ENCODE peak calls at places on chromosome 1, in eight cellular contexts. H is sciatic nerve; D is activated T-cell treated with anti-CD3 and anti-CD28 coated beads, Interleukin-2, amount 50 U/mL, for 72 hours; A is PC-3; M is heart right ventricle; I is pancreas; L is gastroesophageal sphincter; R is upper lobe of left lung. C is an unnamed sample.

GRCh38 chr1:58290685-58291372 is 255.7 kb downstream of the OMA1 start:
- ATAC-seq in H (no peak), D (no peak), A (no peak), M (peak), I (peak), L (no peak), R (no peak), C (no peak)

GRCh38 chr1:3111616-3112021 is 42.6 kb downstream of the PRDM16 start:
- ATAC-seq in H (no peak), D (no peak), A (no peak), M (peak), I (no peak), L (no peak), R (no peak), C (no peak)

GRCh38 chr1:195908121-195908520 is 700.1 kb downstream of the KCNT2 start:
- ATAC-seq in H (no peak), D (no peak), A (peak), M (no peak), I (no peak), L (no peak), R (no peak), C (no peak)

GRCh38 chr1:227445092-227445674 is 118.2 kb upstream of the ZNF678 start:
- ATAC-seq in H (no peak), D (no peak), A (no peak), M (no peak), I (no peak), L (no peak), R (no peak), C (no peak)

GRCh38 chr1:228340686-228341449 is 65.8 kb downstream of the TRIM11 start:
- ATAC-seq in H (no peak), D (no peak), A (peak), M (no peak), I (peak), L (no peak), R (no peak), C (no peak)

GRCh38 chr1:3714284-3714741 is 37.9 kb upstream of the CCDC27 start:
- ATAC-seq in H (no peak), D (no peak), A (no peak), M (peak), I (no peak), L (no peak), R (no peak), C (no peak)

GRCh38 chr1:87942165-87942564 is 613.5 kb downstream of the LMO4 start:
- ATAC-seq in H (peak), D (no peak), A (no peak), M (peak), I (no peak), L (no peak), R (peak), C (no peak)

GRCh38 chr1:4171480-4172450 is 271.7 kb upstream of the C1orf174 start:
- ATAC-seq in H (peak), D (no peak), A (no peak), M (peak), I (no peak), L (no peak), R (peak), C (no peak)

GRCh38 chr1:30527511-30528140 is 195.8 kb downstream of the MATN1 start:
- ATAC-seq in H (no peak), D (no peak), A (no peak), M (peak), I (no peak), L (no peak), R (no peak), C (no peak)

GRCh38 chr1:89703469-89703868 is 70.5 kb downstream of the LRRC8C start:
- ATAC-seq in H (no peak), D (no peak), A (no peak), M (no peak), I (no peak), L (no peak), R (no peak), C (no peak)

GRCh38 chr1:211591980-211592493 is 13.1 kb upstream of the SLC30A1 start:
- ATAC-seq in H (no peak), D (no peak), A (peak), M (peak), I (peak), L (peak), R (peak), C (peak)